ENCODE peak calls at places on chromosomes 6 and 20, in nine cellular contexts. Y is PC-3; E is tibial artery; D is stomach; Z is fibroblast of lung; J is mammary epithelial cell; F is PC-9; V is CD8-positive, alpha-beta T cell; H is heart left ventricle. G is an unnamed sample. For H3K36me3, the result is how much of the 10 kb centered on the place peaks cover.

GRCh38 chr6:24931296-24931695 is 4.5 kb downstream of the RIPOR2 start:
- DNase-seq in Y (no peak), E (no peak), D (no peak), Z (peak), J (no peak), F (no peak), V (no peak), H (no peak), G (no peak)

GRCh38 chr6:34912715-34913464 is 23.8 kb downstream of the ANKS1A start:
- DNase-seq in Y (peak), E (no peak), D (no peak), Z (peak), J (peak), F (no peak), V (peak), H (no peak), G (no peak)

GRCh38 chr6:56188429-56188828 is 59.0 kb downstream of the COL21A1 start:
- DNase-seq in Y (no peak), E (no peak), D (no peak), Z (no peak), J (no peak), F (no peak), V (no peak), H (no peak), G (no peak)

GRCh38 chr6:157464653-157465535 is 83.9 kb downstream of the ZDHHC14 start:
- DNase-seq in Y (no peak), E (no peak), D (no peak), Z (no peak), J (no peak), F (no peak), V (no peak), H (no peak), G (no peak)

GRCh38 chr6:109304284-109305015 is 77.8 kb downstream of the CD164 start:
- DNase-seq in Y (no peak), E (no peak), D (no peak), Z (peak), J (peak), F (no peak), V (no peak), H (no peak), G (no peak)

GRCh38 chr6:148884461-148884860 is 137.6 kb downstream of the UST start:
- DNase-seq in Y (no peak), E (no peak), D (no peak), Z (no peak), J (no peak), F (no peak), V (no peak), H (no peak), G (no peak)

GRCh38 chr6:41756354-41756753 is 9.2 kb upstream of the PGC start:
- DNase-seq in Y (no peak), E (no peak), D (peak), Z (no peak), J (no peak), F (no peak), V (no peak), H (no peak), G (no peak)

GRCh38 chr6:92297101-92297500 is 1122.3 kb downstream of the EPHA7 start:
- DNase-seq in Y (no peak), E (no peak), D (no peak), Z (no peak), J (no peak), F (no peak), V (no peak), H (no peak), G (no peak)

GRCh38 chr6:107488875-107489635 is 862 bp upstream of the SOBP start:
- DNase-seq in Y (no peak), E (peak), D (no peak), Z (no peak), J (peak), F (peak), V (peak), H (peak), G (peak)

GRCh38 chr20:38165089-38165965 is at the start of gene TGM2:
- DNase-seq in Y (peak), E (peak), D (peak), Z (peak), J (peak), F (peak), V (peak), H (peak), G (peak)

GRCh38 chr6:40138273-40138720 is 204.0 kb upstream of the MOCS1 start:
- DNase-seq in Y (no peak), E (no peak), D (peak), Z (no peak), J (no peak), F (no peak), V (no peak), H (no peak), G (no peak)

GRCh38 chr20:52959125-52959524 is 13.0 kb upstream of the TSHZ2 start:
- DNase-seq in Y (no peak), E (no peak), D (no peak), Z (peak), J (no peak), F (no peak), V (no peak), H (no peak), G (no peak)

GRCh38 chr20:19975436-19975799 is 41.7 kb upstream of the NAA20 start:
- DNase-seq in Y (peak), E (no peak), D (no peak), Z (peak), J (no peak), F (no peak), V (no peak), H (peak), G (peak)

GRCh38 chr6:55212147-55212546 is 37.8 kb downstream of the HCRTR2 start:
- DNase-seq in Y (peak), E (no peak), D (no peak), Z (peak), J (peak), F (no peak), V (no peak), H (no peak), G (no peak)

GRCh38 chr20:19889011-19889953 is 127.9 kb upstream of the NAA20 start:
- DNase-seq in Y (peak), E (peak), D (no peak), Z (peak), J (peak), F (no peak), V (no peak), H (peak), G (peak)

GRCh38 chr20:34743039-34743438 is 38.9 kb downstream of the TP53INP2 start:
- DNase-seq in Y (no peak), E (no peak), D (no peak), Z (no peak), J (no peak), F (no peak), V (no peak), H (no peak), G (no peak)

GRCh38 chr6:104638841-104639290 is 220.9 kb downstream of the HACE1 start:
- DNase-seq in Y (no peak), E (no peak), D (no peak), Z (no peak), J (no peak), F (no peak), V (no peak), H (no peak), G (no peak)

GRCh38 chr6:89566011-89566775 is 72.4 kb downstream of the LYRM2 start:
- DNase-seq in Y (no peak), E (no peak), D (no peak), Z (no peak), J (no peak), F (no peak), V (no peak), H (no peak), G (no peak)

GRCh38 chr6:150249261-150249660 is 106.4 kb downstream of the PPP1R14C start:
- DNase-seq in Y (no peak), E (no peak), D (no peak), Z (peak), J (no peak), F (no peak), V (no peak), H (no peak), G (no peak)

GRCh38 chr20:47854687-47855212 is 69.5 kb upstream of the SULF2 start:
- DNase-seq in Y (peak), E (no peak), D (no peak), Z (peak), J (peak), F (peak), V (no peak), H (no peak), G (no peak)

GRCh38 chr20:2763186-2763585 is 37.2 kb downstream of the CPXM1 start:
- DNase-seq in Y (no peak), E (no peak), D (peak), Z (no peak), J (no peak), F (no peak), V (no peak), H (no peak), G (no peak)

GRCh38 chr6:90220273-90220672 is 76.4 kb downstream of the BACH2 start:
- DNase-seq in Y (peak), E (no peak), D (no peak), Z (peak), J (no peak), F (no peak), V (no peak), H (no peak), G (no peak)

GRCh38 chr6:39948156-39948850 is 14.0 kb upstream of the MOCS1 start:
- DNase-seq in Y (no peak), E (no peak), D (no peak), Z (no peak), J (no peak), F (no peak), V (no peak), H (no peak), G (no peak)

GRCh38 chr20:63933646-63934045 is 22.6 kb downstream of the UCKL1 start:
- DNase-seq in Y (no peak), E (no peak), D (no peak), Z (no peak), J (no peak), F (no peak), V (no peak), H (peak), G (no peak)

GRCh38 chr6:158599635-158600034 is 39.7 kb downstream of the TMEM181 start:
- DNase-seq in Y (no peak), E (no peak), D (no peak), Z (no peak), J (no peak), F (no peak), V (no peak), H (no peak), G (no peak)
- H3K36me3 ChIP-seq in Y (under half), E (under half), D (half or more), Z (under half), J (under half), F (under half), V (under half), H (under half), G (under half)

DNA sequence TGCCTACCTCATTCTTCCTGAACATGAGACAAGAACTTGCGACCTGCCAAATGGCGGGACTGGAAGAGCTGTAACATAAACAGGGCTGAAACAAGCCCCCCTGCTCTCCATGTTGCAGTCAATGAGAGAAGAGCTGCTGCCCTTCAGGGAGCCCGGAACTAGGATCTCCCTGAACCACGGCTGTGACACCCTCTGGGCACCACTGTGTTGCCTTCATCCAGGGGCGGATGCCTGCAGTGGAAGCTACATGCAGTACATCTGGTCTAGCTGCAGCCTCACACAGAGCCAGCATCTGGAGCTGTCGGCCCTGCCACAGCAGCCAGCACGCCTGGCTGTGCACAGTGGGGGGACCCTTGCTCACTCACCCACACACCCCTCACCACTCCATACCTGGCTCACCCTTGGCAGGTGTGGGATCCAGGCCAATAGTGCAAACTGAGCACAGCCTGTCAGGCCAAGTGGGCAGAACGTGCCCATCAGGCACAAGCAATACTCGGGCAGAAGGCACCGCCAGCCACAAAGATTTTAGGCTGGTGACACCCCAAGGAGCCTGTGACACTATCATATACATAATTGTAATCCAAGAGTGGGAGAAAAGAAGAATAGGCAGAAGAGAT is 451.3 kb downstream of the HTR1B start:
- DNase-seq in Y (no peak), E (no peak), D (no peak), Z (no peak), J (no peak), F (no peak), V (no peak), H (no peak), G (no peak)
- TF ChIP-seq CTCF in Y (no peak), E (no peak), D (no peak), Z (no peak), J (no peak), F (no peak), V (no peak), H (no peak), G (no peak)

GRCh38 chr6:44301782-44302564 is 11.2 kb downstream of the AARS2 start:
- DNase-seq in Y (no peak), E (no peak), D (no peak), Z (no peak), J (no peak), F (no peak), V (no peak), H (no peak), G (no peak)
- H3K36me3 ChIP-seq in Y (under half), E (under half), D (half or more), Z (under half), J (under half), F (under half), V (under half), H (half or more), G (under half)

GRCh38 chr6:165894228-165894825 is 231.3 kb upstream of the PDE10A start:
- DNase-seq in Y (no peak), E (no peak), D (no peak), Z (no peak), J (no peak), F (no peak), V (no peak), H (no peak), G (no peak)

GRCh38 chr6:165899592-165899991 is 236.6 kb upstream of the PDE10A start:
- DNase-seq in Y (no peak), E (no peak), D (no peak), Z (no peak), J (no peak), F (no peak), V (no peak), H (no peak), G (no peak)

GRCh38 chr6:165893431-165893830 is 230.4 kb upstream of the PDE10A start:
- DNase-seq in Y (no peak), E (no peak), D (no peak), Z (no peak), J (no peak), F (no peak), V (no peak), H (no peak), G (no peak)

GRCh38 chr6:165891320-165891719 is 228.3 kb upstream of the PDE10A start:
- DNase-seq in Y (no peak), E (no peak), D (no peak), Z (no peak), J (no peak), F (no peak), V (no peak), H (no peak), G (no peak)

DNA sequence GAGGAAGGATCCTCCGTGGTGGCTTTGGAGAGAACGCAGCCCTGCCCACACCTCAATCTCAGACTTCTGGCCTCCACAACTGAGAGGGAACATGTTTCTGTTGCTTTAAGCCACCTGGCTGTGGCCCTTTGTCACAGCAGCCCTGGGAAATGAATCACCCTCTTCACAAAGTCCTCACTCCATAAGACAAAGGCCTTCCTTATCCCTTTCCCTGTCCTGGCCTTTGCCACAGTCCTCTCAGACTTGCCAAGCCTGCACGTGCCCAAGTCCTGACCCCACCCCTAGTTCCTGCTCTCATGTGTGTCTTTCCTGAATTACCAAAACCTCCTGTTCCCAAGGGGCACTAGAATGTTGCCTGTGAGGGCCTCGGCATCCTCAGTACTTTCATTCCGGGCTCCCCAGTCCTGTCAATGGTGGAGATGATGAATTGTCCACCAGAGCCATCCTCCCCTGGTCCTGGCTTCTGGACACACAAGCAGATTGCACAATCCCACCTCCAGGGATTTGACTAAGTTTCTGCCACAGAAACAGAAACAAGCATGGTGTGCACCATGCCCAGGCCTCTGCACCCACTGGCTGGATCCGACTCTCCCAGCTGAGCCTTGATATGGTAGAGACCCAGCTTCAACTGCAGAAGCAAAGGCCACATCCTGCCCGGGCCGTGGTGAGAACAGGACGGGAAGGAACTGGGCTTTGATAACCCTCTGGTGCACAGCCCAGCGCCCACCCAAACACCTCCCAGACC is 232.6 kb upstream of the PDE10A start:
- DNase-seq in Y (no peak), E (no peak), D (no peak), Z (no peak), J (no peak), F (no peak), V (no peak), H (no peak), G (no peak)
- TF ChIP-seq CTCF in Y (no peak), E (no peak), D (no peak), Z (no peak), J (no peak), F (no peak), V (no peak), H (no peak), G (no peak)

GRCh38 chr6:147361582-147361981 is 146.9 kb upstream of the SAMD5 start:
- DNase-seq in Y (no peak), E (no peak), D (no peak), Z (no peak), J (no peak), F (no peak), V (no peak), H (no peak), G (no peak)
- H3K36me3 ChIP-seq in Y (under half), E (half or more), D (half or more), Z (under half), J (under half), F (under half), V (under half), H (half or more), G (under half)

DNA sequence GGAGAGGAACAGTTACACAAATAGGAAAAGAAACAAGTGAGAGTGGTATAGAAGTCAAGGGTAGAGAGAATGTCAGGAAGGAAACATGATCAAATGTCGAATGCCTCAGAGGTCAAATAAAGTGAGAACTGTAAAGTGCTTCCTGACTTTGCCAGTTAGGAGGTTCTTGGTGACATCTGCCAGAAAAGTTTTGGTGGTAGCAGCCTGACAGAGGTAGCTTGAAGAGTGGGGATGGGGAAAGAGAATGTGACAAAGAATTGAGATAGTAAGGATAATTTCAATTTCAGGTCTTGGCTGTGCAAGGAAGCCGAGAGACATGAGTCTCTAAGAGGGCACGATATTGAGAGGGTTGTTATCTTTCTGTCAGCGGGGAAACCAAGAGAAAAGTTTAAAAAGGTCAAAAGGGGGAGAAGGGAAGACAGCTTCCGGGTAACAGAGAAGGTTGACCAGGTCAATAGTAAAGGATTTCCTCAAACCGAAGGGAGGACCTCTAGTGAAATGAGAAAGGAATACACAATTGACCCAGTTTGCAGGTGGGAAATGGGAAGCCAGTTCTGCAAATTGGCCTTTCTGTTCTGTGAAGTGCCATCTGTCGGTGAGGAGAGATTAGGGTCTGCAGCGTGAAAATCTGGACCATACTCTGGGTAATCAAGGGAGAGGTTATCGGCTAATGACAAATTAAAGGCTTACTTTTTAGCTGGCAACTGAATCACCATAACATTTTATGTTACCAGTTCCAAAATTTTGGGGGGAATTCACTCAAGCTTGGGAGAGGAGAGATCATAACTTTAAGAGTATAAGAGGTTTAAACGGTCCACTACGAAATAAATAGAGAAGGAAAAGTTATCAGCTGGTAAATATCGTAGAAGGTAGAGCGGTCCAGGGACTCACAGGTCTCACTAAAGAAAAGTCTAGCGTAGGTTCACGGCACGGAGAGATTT is 973 bp upstream of the BRD2 start:
- DNase-seq in Y (peak), E (no peak), D (no peak), Z (peak), J (peak), F (peak), V (no peak), H (no peak), G (no peak)
- TF ChIP-seq CTCF in Y (peak), E (peak), D (peak), Z (peak), J (peak), F (peak), V (peak), H (peak), G (no peak)

GRCh38 chr6:26430787-26431186 is 9.5 kb upstream of the BTN3A3 start:
- DNase-seq in Y (no peak), E (no peak), D (no peak), Z (no peak), J (no peak), F (no peak), V (no peak), H (no peak), G (no peak)

GRCh38 chr6:26436018-26436417 is 4.3 kb upstream of the BTN3A3 start:
- DNase-seq in Y (no peak), E (no peak), D (no peak), Z (no peak), J (no peak), F (no peak), V (no peak), H (no peak), G (no peak)

GRCh38 chr6:26428206-26428605 is 12.1 kb upstream of the BTN3A3 start:
- DNase-seq in Y (no peak), E (no peak), D (no peak), Z (no peak), J (no peak), F (no peak), V (no peak), H (no peak), G (no peak)

GRCh38 chr6:26431258-26432162 is 8.8 kb upstream of the BTN3A3 start:
- DNase-seq in Y (no peak), E (peak), D (no peak), Z (no peak), J (peak), F (no peak), V (no peak), H (no peak), G (no peak)

DNA sequence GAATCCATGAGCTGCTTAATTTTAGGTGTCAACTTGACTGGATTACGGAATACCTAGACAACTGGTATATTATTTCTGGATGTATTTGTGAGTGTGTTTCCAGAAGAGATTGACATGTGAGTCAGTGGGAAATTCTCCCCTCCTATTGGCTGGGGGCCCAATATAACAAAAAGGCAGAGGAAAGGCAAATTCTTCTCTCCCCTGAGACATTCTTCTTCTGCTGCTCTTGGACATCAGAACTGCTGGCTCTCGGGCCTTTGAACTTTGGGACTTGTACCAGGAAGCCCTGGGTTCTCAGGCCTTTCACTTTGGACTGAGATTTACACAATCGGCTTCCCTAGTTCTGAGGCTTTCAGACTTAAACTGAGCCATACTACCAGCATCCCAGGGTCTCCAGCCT is 7.7 kb upstream of the BTN3A3 start:
- DNase-seq in Y (no peak), E (peak), D (no peak), Z (peak), J (no peak), F (no peak), V (no peak), H (peak), G (no peak)
- H3K36me3 ChIP-seq in Y (under half), E (under half), D (under half), Z (under half), J (under half), F (under half), V (under half), H (under half), G (under half)